ENCODE peak calls at places on chromosomes 2 and 18, in six cellular contexts. Z is IMR-90, P is A549, A is cardiac muscle cell, R is colonic mucosa, O is HCT116. S is an unnamed sample. For H3K4me1 and H3K9me3, the result is how much of the 10 kb centered on the place peaks cover.

GRCh38 chr2:71620851-71621251 is 167.5 kb downstream of the DYSF start:
- DNase-seq in Z (no peak), P (no peak), A (no peak), R (peak), O (no peak), S (no peak)

GRCh38 chr2:102294802-102295489 is 16.4 kb upstream of the IL1RL1 start:
- DNase-seq in Z (peak), P (no peak), A (peak), R (no peak), O (no peak), S (no peak)

GRCh38 chr2:24919977-24920812 is at the start of gene ADCY3:
- DNase-seq in Z (peak), P (peak), A (peak), R (peak), O (no peak), S (no peak)

GRCh38 chr2:231000211-231000904 is 4.4 kb downstream of the SPATA3 start:
- DNase-seq in Z (no peak), P (peak), A (no peak), R (peak), O (no peak), S (no peak)

GRCh38 chr2:96912356-96913116 is 42.7 kb upstream of the SEMA4C start:
- DNase-seq in Z (no peak), P (no peak), A (no peak), R (no peak), O (no peak), S (no peak)

GRCh38 chr2:74221091-74221490 is 22.7 kb downstream of the MTHFD2 start:
- DNase-seq in Z (peak), P (no peak), A (no peak), R (no peak), O (no peak), S (no peak)

GRCh38 chr2:53403836-53404413 is 363.7 kb upstream of the CHAC2 start:
- DNase-seq in Z (peak), P (peak), A (peak), R (no peak), O (peak), S (peak)

GRCh38 chr2:3317871-3318270 is 59.7 kb downstream of the EIPR1 start:
- DNase-seq in Z (no peak), P (no peak), A (no peak), R (no peak), O (no peak), S (no peak)

GRCh38 chr2:651961-652373 is 25.2 kb downstream of the TMEM18 start:
- DNase-seq in Z (no peak), P (no peak), A (no peak), R (no peak), O (no peak), S (peak)

GRCh38 chr2:30862054-30862651 is 54.9 kb upstream of the CAPN13 start:
- DNase-seq in Z (peak), P (peak), A (peak), R (peak), O (peak), S (peak)

GRCh38 chr2:187397870-187398269 is 50.2 kb downstream of the CALCRL start:
- DNase-seq in Z (no peak), P (no peak), A (no peak), R (no peak), O (no peak), S (no peak)

GRCh38 chr2:217220228-217221013 is 360.6 kb upstream of the TNP1 start:
- DNase-seq in Z (no peak), P (no peak), A (peak), R (no peak), O (no peak), S (no peak)

GRCh38 chr2:239035361-239035814 is 187.5 kb downstream of the TWIST2 start:
- DNase-seq in Z (no peak), P (no peak), A (peak), R (peak), O (peak), S (no peak)

GRCh38 chr2:231565915-231566594 is 26.6 kb upstream of the TEX44 start:
- DNase-seq in Z (no peak), P (peak), A (no peak), R (no peak), O (no peak), S (no peak)

GRCh38 chr2:10839813-10840212 is 27.2 kb upstream of the PDIA6 start:
- DNase-seq in Z (peak), P (no peak), A (peak), R (no peak), O (no peak), S (no peak)

GRCh38 chr2:204715332-204715731 is 170.1 kb downstream of the PARD3B start:
- DNase-seq in Z (peak), P (no peak), A (no peak), R (no peak), O (no peak), S (no peak)

GRCh38 chr18:67219821-67220220 is 296.7 kb downstream of the DSEL start:
- DNase-seq in Z (no peak), P (no peak), A (no peak), R (no peak), O (no peak), S (no peak)

GRCh38 chr2:224569654-224570053 is 15.5 kb downstream of the CUL3 start:
- DNase-seq in Z (no peak), P (no peak), A (no peak), R (no peak), O (no peak), S (no peak)
- H3K4me3 ChIP-seq in Z (no peak), P (no peak), A (no peak), R (no peak), O (no peak), S (no peak)

DNA sequence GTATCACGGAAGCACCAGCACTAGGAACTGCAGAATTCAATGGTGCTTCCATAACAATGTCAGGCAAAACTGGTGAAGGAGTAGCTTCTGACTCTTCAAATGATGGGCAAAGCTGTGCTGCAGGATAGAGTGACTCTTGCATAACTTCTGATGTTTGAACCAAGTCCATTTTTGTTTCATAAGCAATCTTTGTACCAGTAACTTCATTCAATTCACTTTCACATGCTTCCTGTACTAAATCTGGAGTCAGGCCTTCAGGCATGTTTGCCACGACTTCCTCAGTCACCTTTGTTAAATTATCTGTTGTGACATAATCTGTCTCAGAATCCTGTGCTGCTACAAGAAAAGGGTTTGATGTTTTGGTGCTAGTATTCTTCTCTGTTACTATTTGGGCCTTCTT is 24.0 kb downstream of the RTN4 start:
- DNase-seq in Z (peak), P (no peak), A (peak), R (no peak), O (no peak), S (no peak)
- H3K4me1 ChIP-seq in Z (under half), P (under half), A (under half), R (under half), O (under half), S (under half)

GRCh38 chr18:79933765-79934164 is 17.7 kb downstream of the SLC66A2 start:
- DNase-seq in Z (no peak), P (no peak), A (peak), R (peak), O (no peak), S (no peak)

GRCh38 chr18:79934311-79935097 is 16.9 kb downstream of the SLC66A2 start:
- DNase-seq in Z (no peak), P (no peak), A (peak), R (peak), O (no peak), S (no peak)

GRCh38 chr18:79935925-79936324 is 15.5 kb downstream of the SLC66A2 start:
- DNase-seq in Z (no peak), P (no peak), A (no peak), R (peak), O (no peak), S (no peak)

GRCh38 chr18:79935499-79935898 is 16.0 kb downstream of the SLC66A2 start:
- DNase-seq in Z (no peak), P (no peak), A (no peak), R (peak), O (no peak), S (no peak)

DNA sequence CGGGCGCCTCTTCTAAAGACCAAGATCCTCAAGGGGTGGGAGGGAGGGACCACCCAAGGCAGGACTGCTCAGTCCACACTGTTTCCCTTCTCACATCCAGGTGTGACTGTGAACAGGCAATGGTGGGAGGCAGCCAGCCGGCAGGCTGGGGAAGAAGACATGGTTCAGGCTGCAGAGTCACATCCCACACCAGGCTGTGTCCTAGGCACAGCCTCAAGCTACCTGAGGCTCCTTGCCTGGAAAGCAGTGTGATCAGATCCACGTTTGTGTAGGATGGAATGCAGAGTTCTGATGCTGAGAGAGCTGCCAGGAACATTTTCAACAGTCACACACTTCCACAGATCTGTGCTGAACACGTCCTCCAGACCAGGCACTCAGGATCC is 16.4 kb downstream of the SLC66A2 start:
- DNase-seq in Z (no peak), P (no peak), A (no peak), R (peak), O (no peak), S (no peak)
- H3K9me3 ChIP-seq in Z (under half), P (under half), A (under half), R (under half), O (under half), S (under half)

GRCh38 chr2:86037141-86037794 is 68.4 kb downstream of the POLR1A start:
- DNase-seq in Z (peak), P (no peak), A (peak), R (peak), O (no peak), S (no peak)
- H3K4me3 ChIP-seq in Z (no peak), P (no peak), A (no peak), R (no peak), O (no peak), S (no peak)

S was measured in SJSA1.